ENCODE peak calls at places on chromosomes 11 and 22, in four cellular contexts. J is left ventricle myocardium inferior, N is psoas muscle, T is PC-3. D is an unnamed sample.

GRCh38 chr11:67466962-67467771 is 1.9 kb downstream of the TMEM134 start:
- DNase-seq in T (no peak), J (no peak), N (no peak), D (no peak)

GRCh38 chr11:35383953-35384352 is 35.4 kb downstream of the SLC1A2 start:
- DNase-seq in T (peak; percentile 6), J (no peak), N (no peak), D (no peak)

GRCh38 chr11:44561275-44561781 is 4.1 kb upstream of the CD82 start:
- DNase-seq in N (no peak), J (no peak), T (peak; percentile 33), D (no peak)

GRCh38 chr11:4027746-4028145 is 66.9 kb upstream of the RRM1 start:
- DNase-seq in N (no peak), T (no peak), J (no peak), D (no peak)

GRCh38 chr11:72618801-72619200 is 55.4 kb downstream of the PDE2A start:
- DNase-seq in J (no peak), N (no peak), T (no peak), D (no peak)

GRCh38 chr22:50529416-50530279 is at the start of gene TYMP:
- DNase-seq in N (peak; percentile 88), T (peak; percentile 40), J (peak; percentile 82), D (no peak)

GRCh38 chr11:95863486-95864140 is 60.3 kb downstream of the MTMR2 start:
- DNase-seq in J (no peak), N (no peak), T (peak; percentile 28), D (no peak)

GRCh38 chr11:62665630-62666258 is 632 bp downstream of the CSKMT start:
- DNase-seq in J (no peak), T (no peak), N (peak; percentile 79), D (no peak)

GRCh38 chr22:22666307-22667091 is 22.1 kb downstream of the GGTLC2 start:
- DNase-seq in J (no peak), N (no peak), T (peak; percentile 65), D (peak; percentile 2)

GRCh38 chr22:27633296-27633871 is 168.2 kb downstream of the MN1 start:
- DNase-seq in N (no peak), T (no peak), J (no peak), D (no peak)

GRCh38 chr22:43014062-43014875 is 680 bp downstream of the PACSIN2 start:
- DNase-seq in J (peak; percentile 37), T (peak; percentile 34), N (peak; percentile 74), D (no peak)

GRCh38 chr11:130737866-130738431 is 178.3 kb downstream of the SNX19 start:
- DNase-seq in J (peak; percentile 78), T (peak; percentile 72), N (peak; percentile 65), D (no peak)

GRCh38 chr11:124740277-124740882 is 638 bp downstream of the NRGN start:
- DNase-seq in N (no peak), T (peak; percentile 60), J (peak; percentile 40), D (no peak)

GRCh38 chr22:28791841-28792490 is 8.4 kb downstream of the XBP1 start:
- DNase-seq in J (no peak), T (no peak), N (no peak), D (no peak)

GRCh38 chr22:39524089-39524752 is 3.9 kb downstream of the ATF4 start:
- DNase-seq in J (no peak), N (peak; percentile 56), T (no peak), D (no peak)
- H3K4me1 ChIP-seq in J (peaks cover 82% of the 10 kb centered on the region), N (peaks cover 29% of the 10 kb centered on the region), T (peaks cover 20% of the 10 kb centered on the region), D (peaks cover 25% of the 10 kb centered on the region)

GRCh38 chr11:92969293-92969633 is 188 bp upstream of the MTNR1B start:
- DNase-seq in T (no peak), N (no peak), J (no peak), D (no peak)
- H3K4me3 ChIP-seq in T (no peak overlapping the region), N (no peak overlapping the region), J (no peak overlapping the region), D (no peak overlapping the region)

GRCh38 chr11:12122083-12122482 is 11.7 kb downstream of the MICAL2 start:
- DNase-seq in T (peak; percentile 43), N (no peak), J (no peak), D (no peak)
- H3K4me1 ChIP-seq in T (peaks cover 60% of the 10 kb centered on the region), N (peaks cover 13% of the 10 kb centered on the region), J (peaks cover 96% of the 10 kb centered on the region), D (peaks cover 55% of the 10 kb centered on the region)

DNA sequence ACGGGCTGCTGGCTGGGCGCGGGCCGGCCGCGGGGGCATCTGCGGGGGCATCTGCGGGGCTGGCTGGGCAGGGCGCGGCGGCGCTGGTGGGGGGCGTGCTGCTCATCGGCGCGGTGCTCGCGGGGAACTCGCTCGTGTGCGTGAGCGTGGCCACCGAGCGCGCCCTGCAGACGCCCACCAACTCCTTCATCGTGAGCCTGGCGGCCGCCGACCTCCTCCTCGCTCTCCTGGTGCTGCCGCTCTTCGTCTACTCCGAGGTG is 194 bp downstream of the DRD4 start:
- DNase-seq in N (peak; percentile 48), T (no peak), J (no peak), D (no peak)
- H3K4me3 ChIP-seq in N (peak overlapping the region; percentile 44), T (no peak overlapping the region), J (peak overlapping the region; percentile 51), D (no peak overlapping the region)

DNA sequence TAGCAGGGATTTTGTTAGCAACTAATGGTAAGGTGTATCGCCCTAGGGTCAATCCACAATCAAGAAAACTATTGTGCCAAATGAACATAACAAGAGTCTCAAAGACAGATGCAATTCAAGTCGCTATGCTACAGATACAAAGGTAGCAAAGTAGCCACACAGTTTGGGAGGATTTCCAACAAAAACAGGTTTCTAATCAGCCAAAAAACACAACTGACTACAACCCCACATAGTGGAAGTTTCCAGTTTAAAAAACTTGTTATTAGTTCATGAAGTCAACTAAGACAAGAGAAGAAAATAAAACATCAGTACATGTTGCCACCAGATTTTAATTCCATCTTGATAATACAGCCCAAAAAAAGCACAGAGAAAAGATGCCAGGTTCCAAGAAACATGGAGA is 38.0 kb downstream of the MYH9 start:
- DNase-seq in J (no peak), N (no peak), T (no peak), D (no peak)
- H3K4me1 ChIP-seq in J (peaks cover 100% of the 10 kb centered on the region), N (peaks cover 66% of the 10 kb centered on the region), T (peaks cover 32% of the 10 kb centered on the region), D (peaks cover 85% of the 10 kb centered on the region)

DNA sequence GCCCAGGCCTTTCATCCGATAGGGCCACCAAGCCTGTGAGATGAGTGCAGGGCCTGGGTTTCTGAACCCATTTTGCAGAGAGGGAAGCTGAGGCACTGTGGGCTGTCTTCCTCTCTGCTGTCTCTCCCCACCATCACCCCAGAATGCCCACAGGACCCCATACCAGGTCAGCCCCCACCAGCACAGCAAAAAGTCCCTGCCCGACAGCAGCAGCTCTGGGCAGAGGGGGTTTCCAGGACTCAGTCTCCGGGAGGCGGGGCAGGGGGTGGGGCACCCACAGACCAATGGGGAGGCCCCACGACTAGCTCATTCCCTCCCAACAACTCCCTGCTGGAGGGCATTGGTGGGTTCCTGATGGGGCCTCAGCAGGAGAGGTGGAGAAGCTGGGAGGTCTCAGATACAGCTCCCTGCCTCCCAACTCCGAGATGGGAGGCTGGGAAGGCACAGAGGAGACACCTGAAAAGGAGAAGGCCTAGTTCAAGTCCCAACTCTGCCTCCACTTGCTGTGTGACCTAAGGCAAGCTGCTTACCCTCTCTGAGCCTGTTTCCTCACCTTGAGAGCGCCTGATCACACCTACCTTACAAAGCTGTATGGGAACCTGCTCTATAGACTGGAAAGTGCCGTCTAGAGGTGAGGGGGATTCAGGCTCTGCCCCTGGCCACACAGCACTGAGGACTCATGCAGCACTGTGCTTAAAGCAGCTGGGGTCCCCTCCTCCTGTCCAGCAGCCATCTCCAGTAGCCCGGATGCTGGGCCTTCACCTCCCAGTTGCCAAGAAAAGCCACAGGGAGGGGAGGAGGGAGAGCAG is 3.5 kb downstream of the CBX7 start:
- DNase-seq in N (peak; percentile 79), J (peak; percentile 65), T (no peak), D (no peak)
- H3K4me3 ChIP-seq in N (no peak overlapping the region), J (peak overlapping the region; percentile 98), T (no peak overlapping the region), D (no peak overlapping the region)

GRCh38 chr11:65424200-65425104 is 1.9 kb downstream of the NEAT1 start:
- DNase-seq in J (peak; percentile 50), T (peak; percentile 42), N (peak; percentile 76), D (no peak)

GRCh38 chr11:65422104-65422632 is 430 bp upstream of the NEAT1 start:
- DNase-seq in J (peak; percentile 99), N (peak; percentile 100), T (peak; percentile 96), D (no peak)

GRCh38 chr11:65423516-65424199 is 1.1 kb downstream of the NEAT1 start:
- DNase-seq in T (peak; percentile 32), J (peak; percentile 20), N (peak; percentile 58), D (no peak)

GRCh38 chr11:65421204-65422103 is 1.1 kb upstream of the NEAT1 start:
- DNase-seq in J (peak; percentile 92), N (peak; percentile 98), T (peak; percentile 97), D (no peak)

DNA sequence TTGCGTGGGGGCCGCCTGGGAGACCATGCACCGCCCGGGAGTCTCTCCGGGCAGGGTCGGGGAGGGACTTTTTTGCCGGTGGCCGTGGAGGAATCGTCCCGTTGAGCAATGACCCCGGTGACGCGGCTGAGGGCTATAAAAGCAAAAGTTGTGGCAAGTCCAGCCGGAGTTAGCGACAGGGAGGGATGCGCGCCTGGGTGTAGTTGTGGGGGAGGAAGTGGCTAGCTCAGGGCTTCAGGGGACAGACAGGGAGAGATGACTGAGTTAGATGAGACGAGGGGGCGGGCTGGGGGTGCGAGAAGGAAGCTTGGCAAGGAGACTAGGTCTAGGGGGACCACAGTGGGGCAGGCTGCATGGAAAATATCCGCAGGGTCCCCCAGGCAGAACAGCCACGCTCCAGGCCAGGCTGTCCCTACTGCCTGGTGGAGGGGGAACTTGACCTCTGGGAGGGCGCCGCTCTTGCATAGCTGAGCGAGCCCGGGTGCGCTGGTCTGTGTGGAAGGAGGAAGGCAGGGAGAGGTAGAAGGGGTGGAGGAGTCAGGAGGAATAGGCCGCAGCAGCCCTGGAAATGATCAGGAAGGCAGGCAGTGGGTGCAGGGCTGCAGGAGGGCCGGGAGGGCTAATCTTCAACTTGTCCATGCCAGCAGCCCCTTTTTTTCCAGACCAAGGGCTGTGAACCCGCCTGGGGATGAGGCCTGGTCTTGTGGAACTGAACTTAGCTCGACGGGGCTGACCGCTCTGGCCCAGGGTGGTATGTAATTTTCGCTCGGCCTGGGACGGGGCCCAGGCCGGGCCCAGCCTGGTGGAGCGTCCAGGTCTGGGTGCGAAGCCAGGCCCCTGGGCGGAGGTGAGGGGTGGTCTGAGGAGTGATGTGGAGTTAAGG is at the start of gene NEAT1:
- DNase-seq in T (peak; percentile 93), J (peak; percentile 97), N (peak; percentile 98), D (no peak)
- H3K4me1 ChIP-seq in T (peaks cover 58% of the 10 kb centered on the region), J (peaks cover 87% of the 10 kb centered on the region), N (peaks cover 20% of the 10 kb centered on the region), D (peaks cover 51% of the 10 kb centered on the region)